ENCODE peak calls at places on chromosomes 16 and 17, in four cellular contexts. J is hypothalamus; C is activated naive CD8-positive, alpha-beta T cell treated with anti-CD3 and anti-CD28 coated beads, Interleukin-2, amount 50 U/mL, for 24 hours; O is NCI-H510A treated with DMSO at 0.1 percent for 48 hours. L is an unnamed sample.

GRCh38 chr16:525520-526180 is 1.9 kb upstream of the CAPN15 start:
- DNase-seq in J (no peak), C (peak; percentile 72), O (no peak), L (peak; percentile 80)

GRCh38 chr16:15966420-15967222 is 17.2 kb downstream of the ABCC1 start:
- DNase-seq in J (no peak), C (no peak), O (no peak), L (peak; percentile 83)

GRCh38 chr16:20203277-20203676 is 124.0 kb downstream of the GP2 start:
- DNase-seq in J (no peak), C (no peak), O (no peak), L (no peak)

GRCh38 chr16:88640039-88640495 is 1.7 kb downstream of the IL17C start:
- DNase-seq in J (no peak), C (no peak), O (no peak), L (no peak)

GRCh38 chr16:10269632-10270031 is 87.4 kb upstream of the GRIN2A start:
- DNase-seq in J (no peak), C (no peak), O (no peak), L (no peak)

GRCh38 chr17:29070795-29071194 is 27.9 kb downstream of the PIPOX start:
- DNase-seq in J (no peak), C (no peak), O (no peak), L (no peak)

GRCh38 chr17:28929769-28930168 is 21.5 kb downstream of the PHF12 start:
- DNase-seq in J (no peak), C (no peak), O (no peak), L (no peak)

GRCh38 chr17:1588781-1589585 is 26.4 kb upstream of the PITPNA start:
- DNase-seq in J (no peak), C (no peak), O (no peak), L (no peak)

GRCh38 chr17:7626307-7626706 is 1.3 kb downstream of the SAT2 start:
- DNase-seq in J (no peak), C (no peak), O (no peak), L (no peak)

L was measured in PC-9.